ENCODE peak calls at places on chromosome 14, in nine cellular contexts. S is HS-5; V is ACHN; U is GM04504; L is MV-4-11; Y is DMS 273 treated with DMSO at 0.1 percent for 48 hours; N is cardiac septum; H is activated CD4-positive, alpha-beta T cell treated with anti-CD3 and anti-CD28 coated beads, Interleukin-2, amount 50 U/mL, for 4 hours; J is heart right ventricle. K is an unnamed sample.
A peak's percentile ranks its signal among the peaks of the same experiment; 100 is the strongest.

GRCh38 chr14:100116134-100116533 is 43.3 kb downstream of the DEGS2 start:
- DNase-seq in S (no peak), V (no peak), U (no peak), L (no peak), Y (no peak), N (no peak), H (no peak), J (no peak), K (no peak)

GRCh38 chr14:91330111-91330696 is 85.7 kb upstream of the GPR68 start:
- DNase-seq in S (no peak), V (no peak), U (no peak), L (no peak), Y (no peak), N (no peak), H (no peak), J (no peak), K (no peak)

GRCh38 chr14:102187583-102188001 is 47.9 kb downstream of the WDR20 start:
- DNase-seq in S (no peak), V (no peak), U (no peak), L (no peak), Y (no peak), N (no peak), H (no peak), J (no peak), K (no peak)

GRCh38 chr14:90418053-90418452 is 21.2 kb downstream of the CALM1 start:
- DNase-seq in S (no peak), V (no peak), U (no peak), L (no peak), Y (no peak), N (no peak), H (no peak), J (no peak), K (no peak)

GRCh38 chr14:51401272-51401671 is 161.2 kb downstream of the TMX1 start:
- DNase-seq in S (no peak), V (no peak), U (no peak), L (no peak), Y (no peak), N (no peak), H (no peak), J (no peak), K (no peak)

GRCh38 chr14:94426526-94426925 is 26.1 kb downstream of the SERPINA11 start:
- DNase-seq in S (no peak), V (no peak), U (no peak), L (no peak), Y (no peak), N (no peak), H (no peak), J (no peak), K (no peak)

GRCh38 chr14:90023176-90023896 is 38.5 kb upstream of the KCNK13 start:
- DNase-seq in S (no peak), V (no peak), U (no peak), L (no peak), Y (no peak), N (no peak), H (no peak), J (no peak), K (no peak)

GRCh38 chr14:63717704-63718103 is 10.2 kb downstream of the SGPP1 start:
- DNase-seq in S (no peak), V (peak; percentile 55), U (no peak), L (peak; percentile 32), Y (peak; percentile 7), N (no peak), H (no peak), J (no peak), K (no peak)

GRCh38 chr14:100524933-100525243 is 62.3 kb downstream of the BEGAIN start:
- DNase-seq in S (no peak), V (peak; percentile 17), U (no peak), L (no peak), Y (no peak), N (peak; percentile 68), H (no peak), J (no peak), K (no peak)

GRCh38 chr14:23454445-23454856 is 15.1 kb upstream of the NGDN start:
- DNase-seq in S (no peak), V (no peak), U (no peak), L (no peak), Y (no peak), N (no peak), H (no peak), J (no peak), K (no peak)

GRCh38 chr14:54116972-54117371 is 160.3 kb upstream of the BMP4 start:
- DNase-seq in S (no peak), V (no peak), U (no peak), L (no peak), Y (no peak), N (no peak), H (no peak), J (no peak), K (no peak)

GRCh38 chr14:75298187-75298985 is 19.8 kb downstream of the FOS start:
- DNase-seq in S (no peak), V (no peak), U (no peak), L (peak; percentile 60), Y (no peak), N (no peak), H (no peak), J (peak; percentile 60), K (no peak)

GRCh38 chr14:27077181-27077738 is 479.4 kb upstream of the NOVA1 start:
- DNase-seq in S (no peak), V (no peak), U (no peak), L (no peak), Y (no peak), N (no peak), H (no peak), J (no peak), K (no peak)

GRCh38 chr14:70856851-70857498 is 47.7 kb upstream of the MAP3K9 start:
- DNase-seq in S (peak; percentile 83), V (peak; percentile 73), U (peak; percentile 73), L (peak; percentile 76), Y (no peak), N (no peak), H (no peak), J (no peak), K (no peak)

GRCh38 chr14:101086926-101087325 is 183.4 kb upstream of the RTL1 start:
- DNase-seq in S (no peak), V (no peak), U (no peak), L (no peak), Y (no peak), N (peak; percentile 31), H (no peak), J (no peak), K (no peak)

GRCh38 chr14:58104808-58105207 is 47.2 kb downstream of the ARMH4 start:
- DNase-seq in S (no peak), V (no peak), U (no peak), L (no peak), Y (no peak), N (no peak), H (no peak), J (no peak), K (no peak)

GRCh38 chr14:71704210-71704609 is 228.0 kb upstream of the RGS6 start:
- DNase-seq in S (no peak), V (no peak), U (no peak), L (no peak), Y (no peak), N (no peak), H (no peak), J (no peak), K (no peak)

GRCh38 chr14:67423424-67423823 is 11.5 kb upstream of the PLEK2 start:
- DNase-seq in S (no peak), V (no peak), U (no peak), L (peak; percentile 87), Y (no peak), N (no peak), H (no peak), J (no peak), K (no peak)

GRCh38 chr14:86787782-86788181 is 1205.2 kb downstream of the GALC start:
- DNase-seq in S (no peak), V (no peak), U (no peak), L (peak; percentile 54), Y (no peak), N (no peak), H (no peak), J (no peak), K (no peak)

GRCh38 chr14:60090864-60091519 is 731 bp upstream of the PCNX4 start:
- DNase-seq in S (no peak), V (peak; percentile 61), U (peak; percentile 46), L (peak; percentile 8), Y (peak; percentile 75), N (no peak), H (no peak), J (peak; percentile 49), K (peak; percentile 7)

GRCh38 chr14:95533391-95533821 is 1.4 kb upstream of the GLRX5 start:
- DNase-seq in S (no peak), V (no peak), U (no peak), L (peak; percentile 51), Y (peak; percentile 83), N (no peak), H (no peak), J (no peak), K (no peak)

GRCh38 chr14:60544659-60545058 is 35.7 kb downstream of the SIX6 start:
- DNase-seq in S (no peak), V (no peak), U (no peak), L (no peak), Y (no peak), N (no peak), H (no peak), J (no peak), K (no peak)

GRCh38 chr14:63578300-63578699 is 35.1 kb upstream of the PPP2R5E start:
- DNase-seq in S (no peak), V (no peak), U (peak; percentile 0), L (no peak), Y (no peak), N (no peak), H (no peak), J (no peak), K (no peak)

GRCh38 chr14:83632375-83632774 is 1897.6 kb upstream of the FLRT2 start:
- DNase-seq in S (no peak), V (no peak), U (no peak), L (peak; percentile 99), Y (no peak), N (no peak), H (no peak), J (no peak), K (no peak)

K was measured in activated T-cell treated with anti-CD3 and anti-CD28 coated beads for 24 hours.